ENCODE peak calls at places on chromosomes 11 and 22, in four cellular contexts. C, J, M and U are unnamed samples.

GRCh38 chr11:56841210-56841810 is 92.8 kb upstream of the OR9G4 start:
- DNase-seq in C (peak), J (peak), M (peak), U (peak)

GRCh38 chr11:85751738-85752137 is 59.2 kb downstream of the SYTL2 start:
- DNase-seq in C (no peak), J (no peak), M (no peak), U (no peak)

GRCh38 chr11:95650271-95650670 is 139.3 kb downstream of the FAM76B start:
- DNase-seq in C (no peak), J (no peak), M (no peak), U (no peak)

GRCh38 chr11:45449036-45449601 is 163.0 kb upstream of the SYT13 start:
- DNase-seq in C (no peak), J (no peak), M (no peak), U (no peak)

GRCh38 chr11:59866397-59866796 is at the start of gene TCN1:
- DNase-seq in C (no peak), J (no peak), M (no peak), U (no peak)

GRCh38 chr22:19853879-19854777 is 546 bp downstream of the GNB1L start:
- DNase-seq in C (peak), J (peak), M (no peak), U (no peak)

GRCh38 chr11:118129475-118130196 is 23.0 kb downstream of the SCN4B start:
- DNase-seq in C (no peak), J (no peak), M (no peak), U (no peak)

GRCh38 chr11:97143463-97143862 is 753.6 kb downstream of the JRKL start:
- DNase-seq in C (no peak), J (no peak), M (no peak), U (no peak)

GRCh38 chr11:6629892-6630631 is 10.8 kb upstream of the TPP1 start:
- DNase-seq in C (no peak), J (no peak), M (no peak), U (no peak)

GRCh38 chr11:623999-624704 is 603 bp downstream of the CDHR5 start:
- DNase-seq in C (no peak), J (no peak), M (no peak), U (no peak)

GRCh38 chr22:46084943-46085830 is 65.1 kb upstream of the PPARA start:
- DNase-seq in C (peak), J (no peak), M (no peak), U (peak)

GRCh38 chr11:35518766-35519165 is 6.7 kb downstream of the PAMR1 start:
- DNase-seq in C (peak), J (no peak), M (no peak), U (no peak)

GRCh38 chr22:45472426-45472825 is 30.3 kb upstream of the FBLN1 start:
- DNase-seq in C (no peak), J (no peak), M (no peak), U (no peak)

GRCh38 chr11:73996161-73996747 is 12.6 kb downstream of the UCP3 start:
- DNase-seq in C (no peak), J (no peak), M (no peak), U (no peak)

GRCh38 chr11:101128571-101129202 is 926 bp downstream of the PGR start:
- DNase-seq in C (no peak), J (peak), M (no peak), U (no peak)

GRCh38 chr22:42473484-42474193 is 41.4 kb upstream of the NFAM1 start:
- DNase-seq in C (peak), J (peak), M (no peak), U (peak)

GRCh38 chr22:30288414-30289125 is 735 bp downstream of the CASTOR1 start:
- DNase-seq in C (no peak), J (no peak), M (no peak), U (no peak)